ENCODE peak calls at places on chromosome X, in six cellular contexts. One of them, this sample, is unnamed. For H3K36me3, the result is how much of the 10 kb centered on the place peaks cover.

GRCh38 chrX:86348669-86349068 is 200.4 kb downstream of the DACH2 start:
- DNase-seq in Peyer's patch: no peak
- DNase-seq in Karpas-422: peak
- DNase-seq in PC-9: no peak
- DNase-seq in body of pancreas: no peak
- DNase-seq in aorta: no peak
- DNase-seq in this sample: no peak

GRCh38 chrX:139112432-139112831 is 400.9 kb upstream of the FGF13 start:
- DNase-seq in Karpas-422: no peak
- DNase-seq in aorta: no peak
- DNase-seq in Peyer's patch: no peak
- DNase-seq in PC-9: no peak
- DNase-seq in body of pancreas: no peak
- DNase-seq in this sample: no peak

GRCh38 chrX:151702021-151702714 is 6.9 kb downstream of the PRRG3 start:
- DNase-seq in body of pancreas: no peak
- DNase-seq in Karpas-422: no peak
- DNase-seq in Peyer's patch: no peak
- DNase-seq in aorta: no peak
- DNase-seq in PC-9: no peak
- DNase-seq in this sample: no peak

GRCh38 chrX:132046533-132046932 is 23.4 kb downstream of the STK26 start:
- DNase-seq in aorta: no peak
- DNase-seq in PC-9: no peak
- DNase-seq in Peyer's patch: no peak
- DNase-seq in Karpas-422: no peak
- DNase-seq in body of pancreas: no peak
- DNase-seq in this sample: no peak

GRCh38 chrX:39619182-39620009 is 478.4 kb downstream of the BCOR start:
- DNase-seq in aorta: no peak
- DNase-seq in Karpas-422: no peak
- DNase-seq in Peyer's patch: no peak
- DNase-seq in PC-9: no peak
- DNase-seq in body of pancreas: peak
- DNase-seq in this sample: peak

GRCh38 chrX:150200820-150201287 is 162.3 kb upstream of the MAMLD1 start:
- DNase-seq in aorta: peak
- DNase-seq in Peyer's patch: no peak
- DNase-seq in PC-9: peak
- DNase-seq in body of pancreas: peak
- DNase-seq in Karpas-422: peak
- DNase-seq in this sample: peak

GRCh38 chrX:23389196-23389792 is 54.6 kb downstream of the PTCHD1 start:
- DNase-seq in Peyer's patch: no peak
- DNase-seq in Karpas-422: no peak
- DNase-seq in body of pancreas: no peak
- DNase-seq in PC-9: no peak
- DNase-seq in aorta: no peak
- DNase-seq in this sample: peak

GRCh38 chrX:136880003-136880451 is 498 bp downstream of the RBMX start:
- DNase-seq in aorta: no peak
- DNase-seq in body of pancreas: peak
- DNase-seq in PC-9: no peak
- DNase-seq in Peyer's patch: no peak
- DNase-seq in Karpas-422: peak
- DNase-seq in this sample: peak

GRCh38 chrX:129831486-129831885 is 12.2 kb downstream of the ZDHHC9 start:
- DNase-seq in body of pancreas: no peak
- DNase-seq in Peyer's patch: no peak
- DNase-seq in aorta: no peak
- DNase-seq in PC-9: no peak
- DNase-seq in Karpas-422: no peak
- DNase-seq in this sample: no peak

GRCh38 chrX:41923925-41924693 is 755 bp upstream of the CASK start:
- DNase-seq in Peyer's patch: peak
- DNase-seq in PC-9: peak
- DNase-seq in aorta: no peak
- DNase-seq in Karpas-422: no peak
- DNase-seq in body of pancreas: peak
- DNase-seq in this sample: no peak

GRCh38 chrX:76454456-76454927 is 27.0 kb downstream of the MAGEE1 start:
- DNase-seq in body of pancreas: peak
- DNase-seq in PC-9: no peak
- DNase-seq in Peyer's patch: no peak
- DNase-seq in aorta: no peak
- DNase-seq in Karpas-422: peak
- DNase-seq in this sample: no peak

GRCh38 chrX:12967711-12968465 is 7.0 kb upstream of the TMSB4X start:
- DNase-seq in Peyer's patch: no peak
- DNase-seq in aorta: no peak
- DNase-seq in PC-9: no peak
- DNase-seq in body of pancreas: no peak
- DNase-seq in Karpas-422: no peak
- DNase-seq in this sample: no peak

GRCh38 chrX:37423864-37424569 is 74.9 kb downstream of the PRRG1 start:
- DNase-seq in PC-9: peak
- DNase-seq in body of pancreas: no peak
- DNase-seq in Karpas-422: no peak
- DNase-seq in Peyer's patch: no peak
- DNase-seq in aorta: no peak
- DNase-seq in this sample: no peak

GRCh38 chrX:56233100-56233499 is 944 bp downstream of the KLF8 start:
- DNase-seq in PC-9: no peak
- DNase-seq in Peyer's patch: no peak
- DNase-seq in Karpas-422: no peak
- DNase-seq in aorta: no peak
- DNase-seq in body of pancreas: peak
- DNase-seq in this sample: no peak

GRCh38 chrX:29617276-29617675 is 598.1 kb upstream of the MAGEB2 start:
- DNase-seq in Peyer's patch: no peak
- DNase-seq in Karpas-422: no peak
- DNase-seq in aorta: no peak
- DNase-seq in PC-9: no peak
- DNase-seq in body of pancreas: no peak
- DNase-seq in this sample: no peak

GRCh38 chrX:135327299-135327698 is 18.0 kb downstream of the ETDC start:
- DNase-seq in PC-9: no peak
- DNase-seq in body of pancreas: no peak
- DNase-seq in Peyer's patch: no peak
- DNase-seq in aorta: no peak
- DNase-seq in Karpas-422: no peak
- DNase-seq in this sample: no peak

GRCh38 chrX:135395064-135395463 is 26.7 kb upstream of the SMIM10L2A start:
- DNase-seq in PC-9: no peak
- DNase-seq in Peyer's patch: no peak
- DNase-seq in body of pancreas: no peak
- DNase-seq in aorta: no peak
- DNase-seq in Karpas-422: no peak
- DNase-seq in this sample: no peak

GRCh38 chrX:17456526-17456925 is 81.5 kb downstream of the NHS start:
- DNase-seq in Peyer's patch: no peak
- DNase-seq in body of pancreas: no peak
- DNase-seq in aorta: no peak
- DNase-seq in PC-9: no peak
- DNase-seq in Karpas-422: no peak
- DNase-seq in this sample: no peak

GRCh38 chrX:136916827-136917226 is 36.3 kb upstream of the RBMX start:
- DNase-seq in body of pancreas: no peak
- DNase-seq in Karpas-422: no peak
- DNase-seq in Peyer's patch: no peak
- DNase-seq in PC-9: no peak
- DNase-seq in aorta: no peak
- DNase-seq in this sample: no peak

GRCh38 chrX:53639257-53639656 is 47.3 kb downstream of the HUWE1 start:
- DNase-seq in Peyer's patch: no peak
- DNase-seq in Karpas-422: no peak
- DNase-seq in PC-9: no peak
- DNase-seq in aorta: no peak
- DNase-seq in body of pancreas: no peak
- DNase-seq in this sample: no peak

GRCh38 chrX:53642326-53642725 is 44.2 kb downstream of the HUWE1 start:
- DNase-seq in Peyer's patch: no peak
- DNase-seq in Karpas-422: no peak
- DNase-seq in aorta: no peak
- DNase-seq in body of pancreas: no peak
- DNase-seq in PC-9: no peak
- DNase-seq in this sample: no peak

DNA sequence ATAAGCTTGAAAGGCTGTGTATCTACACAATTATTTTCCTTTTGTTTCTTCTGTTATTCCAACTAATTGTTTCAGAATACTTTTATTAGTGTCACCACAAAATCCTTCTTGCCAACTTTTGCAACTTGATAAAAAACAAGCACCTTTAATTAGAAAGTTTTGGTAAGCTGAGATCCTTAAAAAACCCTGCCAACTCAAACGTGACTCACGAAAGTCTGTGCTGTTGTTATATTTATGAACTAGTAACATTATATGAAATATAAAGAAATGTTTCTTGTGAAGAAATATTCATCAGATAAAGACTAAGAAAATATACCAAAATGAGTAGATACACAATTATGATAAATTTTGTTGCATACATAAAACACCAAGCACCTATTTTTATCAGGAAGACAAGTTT is 49.0 kb downstream of the HUWE1 start:
- DNase-seq in Karpas-422: no peak
- DNase-seq in aorta: no peak
- DNase-seq in PC-9: no peak
- DNase-seq in body of pancreas: no peak
- DNase-seq in Peyer's patch: no peak
- DNase-seq in this sample: no peak
- H3K36me3 ChIP-seq in Karpas-422: under half
- H3K36me3 ChIP-seq in aorta: under half
- H3K36me3 ChIP-seq in PC-9: under half
- H3K36me3 ChIP-seq in body of pancreas: under half
- H3K36me3 ChIP-seq in Peyer's patch: under half
- H3K36me3 ChIP-seq in this sample: under half

GRCh38 chrX:74262472-74263209 is 41.3 kb upstream of the ZCCHC13 start:
- DNase-seq in aorta: no peak
- DNase-seq in PC-9: no peak
- DNase-seq in Karpas-422: no peak
- DNase-seq in Peyer's patch: no peak
- DNase-seq in body of pancreas: no peak
- DNase-seq in this sample: no peak

GRCh38 chrX:74259879-74260491 is 44.0 kb upstream of the ZCCHC13 start:
- DNase-seq in body of pancreas: no peak
- DNase-seq in aorta: no peak
- DNase-seq in Peyer's patch: no peak
- DNase-seq in PC-9: no peak
- DNase-seq in Karpas-422: no peak
- DNase-seq in this sample: no peak
- H3K36me3 ChIP-seq in body of pancreas: under half
- H3K36me3 ChIP-seq in aorta: under half
- H3K36me3 ChIP-seq in Peyer's patch: under half
- H3K36me3 ChIP-seq in PC-9: under half
- H3K36me3 ChIP-seq in Karpas-422: under half
- H3K36me3 ChIP-seq in this sample: under half

GRCh38 chrX:44974462-44974861 is 101.5 kb downstream of the KDM6A start:
- DNase-seq in body of pancreas: no peak
- DNase-seq in Peyer's patch: no peak
- DNase-seq in Karpas-422: no peak
- DNase-seq in aorta: no peak
- DNase-seq in PC-9: peak
- DNase-seq in this sample: no peak
- H3K36me3 ChIP-seq in body of pancreas: under half
- H3K36me3 ChIP-seq in Peyer's patch: under half
- H3K36me3 ChIP-seq in Karpas-422: under half
- H3K36me3 ChIP-seq in aorta: under half
- H3K36me3 ChIP-seq in PC-9: under half
- H3K36me3 ChIP-seq in this sample: under half

DNA sequence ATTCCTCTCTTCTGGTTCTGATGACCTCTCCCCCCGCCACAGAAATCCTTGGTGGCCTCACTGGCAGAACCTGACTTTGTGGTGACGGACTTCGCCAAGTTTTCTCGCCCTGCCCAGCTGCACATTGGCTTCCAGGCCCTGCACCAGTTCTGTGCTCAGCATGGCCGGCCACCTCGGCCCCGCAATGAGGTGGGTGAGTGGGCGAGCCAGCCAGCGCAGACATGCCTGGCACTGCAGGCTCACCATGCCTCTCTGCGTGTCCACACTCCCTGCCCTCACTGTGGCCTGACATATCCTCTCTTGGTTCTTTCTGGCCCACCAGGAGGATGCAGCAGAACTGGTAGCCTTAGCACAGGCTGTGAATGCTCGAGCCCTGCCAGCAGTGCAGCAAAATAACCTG is 8.7 kb downstream of the UBA1 start:
- DNase-seq in PC-9: no peak
- DNase-seq in aorta: no peak
- DNase-seq in Karpas-422: no peak
- DNase-seq in body of pancreas: no peak
- DNase-seq in Peyer's patch: no peak
- DNase-seq in this sample: no peak
- H3K36me3 ChIP-seq in PC-9: under half
- H3K36me3 ChIP-seq in aorta: under half
- H3K36me3 ChIP-seq in Karpas-422: half or more
- H3K36me3 ChIP-seq in body of pancreas: under half
- H3K36me3 ChIP-seq in Peyer's patch: half or more
- H3K36me3 ChIP-seq in this sample: under half

DNA sequence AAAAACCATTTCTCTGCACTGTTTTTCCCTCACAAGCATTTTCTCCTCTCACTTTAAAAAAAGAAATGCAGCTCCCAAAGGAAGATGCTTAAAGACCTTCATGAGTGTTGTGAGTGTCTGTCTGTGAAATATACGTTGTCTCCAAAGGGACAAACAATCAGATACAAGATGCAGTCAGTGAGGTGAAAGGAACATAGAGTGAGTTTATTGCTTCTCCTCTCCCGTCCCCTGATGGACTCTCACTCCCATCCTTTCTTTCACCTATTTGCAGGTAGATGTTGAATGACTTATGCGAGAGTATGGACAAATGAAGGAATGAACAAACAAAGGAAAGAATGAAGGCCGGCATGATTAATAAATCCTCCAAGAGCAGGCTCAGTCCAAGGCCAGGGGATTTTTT is 561.2 kb upstream of the DIPK2B start:
- DNase-seq in aorta: no peak
- DNase-seq in body of pancreas: no peak
- DNase-seq in Karpas-422: no peak
- DNase-seq in Peyer's patch: no peak
- DNase-seq in PC-9: no peak
- DNase-seq in this sample: no peak
- H3K36me3 ChIP-seq in aorta: under half
- H3K36me3 ChIP-seq in body of pancreas: under half
- H3K36me3 ChIP-seq in Karpas-422: under half
- H3K36me3 ChIP-seq in Peyer's patch: under half
- H3K36me3 ChIP-seq in PC-9: under half
- H3K36me3 ChIP-seq in this sample: under half

GRCh38 chrX:119935215-119935893 is 8.2 kb downstream of the NKAP start:
- DNase-seq in aorta: no peak
- DNase-seq in Karpas-422: no peak
- DNase-seq in PC-9: no peak
- DNase-seq in Peyer's patch: no peak
- DNase-seq in body of pancreas: no peak
- DNase-seq in this sample: no peak
- H3K36me3 ChIP-seq in aorta: under half
- H3K36me3 ChIP-seq in Karpas-422: under half
- H3K36me3 ChIP-seq in PC-9: under half
- H3K36me3 ChIP-seq in Peyer's patch: under half
- H3K36me3 ChIP-seq in body of pancreas: under half
- H3K36me3 ChIP-seq in this sample: under half

DNA sequence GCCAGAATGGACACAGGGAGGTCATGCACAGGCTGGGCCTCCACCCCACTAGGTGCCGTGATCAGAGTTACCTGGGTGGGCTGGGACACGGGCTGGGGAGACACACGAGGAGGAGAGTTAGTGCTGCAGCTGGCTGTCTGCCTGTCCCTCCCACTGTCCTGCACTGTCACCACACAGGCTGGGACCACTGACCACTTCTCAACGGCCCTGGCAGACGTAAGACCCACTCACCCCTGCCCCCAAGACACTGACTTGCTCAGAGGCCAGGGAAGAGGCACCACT is 10.9 kb upstream of the RENBP start:
- DNase-seq in PC-9: no peak
- DNase-seq in body of pancreas: no peak
- DNase-seq in Karpas-422: no peak
- DNase-seq in Peyer's patch: no peak
- DNase-seq in aorta: no peak
- DNase-seq in this sample: no peak
- H3K36me3 ChIP-seq in PC-9: under half
- H3K36me3 ChIP-seq in body of pancreas: under half
- H3K36me3 ChIP-seq in Karpas-422: under half
- H3K36me3 ChIP-seq in Peyer's patch: half or more
- H3K36me3 ChIP-seq in aorta: under half
- H3K36me3 ChIP-seq in this sample: under half

This sample was measured in lung.